ENCODE peak calls at places on chromosome 20, in nine cellular contexts. C is endothelial cell, F is fibroblast of lung, S is fibroblast of pulmonary artery, H is HFF-Myc, N is Peyer's patch, V is omental fat pad, Z is choroid plexus epithelial cell, U is pancreas. A is an unnamed sample.

GRCh38 chr20:50333856-50334255 is 143.2 kb downstream of the CEBPB start:
- DNase-seq in C (no peak), F (peak; percentile 96), S (peak; percentile 64), H (no peak), N (no peak), V (no peak), Z (peak; percentile 86), U (no peak), A (no peak)

GRCh38 chr20:45971425-45971674 is 653 bp downstream of the ZNF335 start:
- DNase-seq in C (no peak), F (no peak), S (no peak), H (no peak), N (no peak), V (no peak), Z (no peak), U (no peak), A (no peak)

GRCh38 chr20:41249371-41249770 is 68.2 kb downstream of the ZHX3 start:
- DNase-seq in C (no peak), F (peak; percentile 88), S (peak; percentile 94), H (peak; percentile 52), N (peak; percentile 66), V (no peak), Z (peak; percentile 96), U (no peak), A (no peak)

GRCh38 chr20:44496976-44497375 is 21.3 kb downstream of the TTPAL start:
- DNase-seq in C (no peak), F (peak; percentile 61), S (peak; percentile 69), H (no peak), N (no peak), V (no peak), Z (peak; percentile 87), U (no peak), A (no peak)

GRCh38 chr20:46365483-46366215 is 40.8 kb downstream of the ELMO2 start:
- DNase-seq in C (no peak), F (no peak), S (no peak), H (no peak), N (peak; percentile 38), V (no peak), Z (no peak), U (no peak), A (peak; percentile 37)

GRCh38 chr20:61756446-61756845 is 309.2 kb downstream of the TAF4 start:
- DNase-seq in C (no peak), F (no peak), S (no peak), H (no peak), N (no peak), V (no peak), Z (no peak), U (no peak), A (peak; percentile 11)

GRCh38 chr20:9995514-9996272 is 39.1 kb upstream of the ANKEF1 start:
- DNase-seq in C (no peak), F (no peak), S (no peak), H (no peak), N (no peak), V (no peak), Z (no peak), U (no peak), A (no peak)

GRCh38 chr20:36670665-36671357 is 24.8 kb upstream of the SLA2 start:
- DNase-seq in C (no peak), F (no peak), S (no peak), H (no peak), N (no peak), V (no peak), Z (no peak), U (no peak), A (no peak)

GRCh38 chr20:33531047-33531877 is 41.4 kb downstream of the CBFA2T2 start:
- DNase-seq in C (no peak), F (peak; percentile 56), S (peak; percentile 33), H (no peak), N (no peak), V (no peak), Z (peak; percentile 42), U (no peak), A (no peak)

GRCh38 chr20:64146301-64146935 is 17.8 kb upstream of the MYT1 start:
- DNase-seq in C (no peak), F (no peak), S (no peak), H (no peak), N (no peak), V (no peak), Z (no peak), U (no peak), A (no peak)

GRCh38 chr20:31853481-31853880 is 8.1 kb upstream of the FOXS1 start:
- DNase-seq in C (no peak), F (no peak), S (no peak), H (no peak), N (no peak), V (no peak), Z (no peak), U (no peak), A (peak; percentile 35)

GRCh38 chr20:36572701-36573102 is 695 bp upstream of the TGIF2 start:
- DNase-seq in C (peak; percentile 31), F (peak; percentile 22), S (no peak), H (no peak), N (peak; percentile 67), V (no peak), Z (peak; percentile 35), U (no peak), A (peak; percentile 84)

GRCh38 chr20:63230800-63231268 is 4.9 kb upstream of the BIRC7 start:
- DNase-seq in C (peak; percentile 71), F (peak; percentile 68), S (peak; percentile 73), H (no peak), N (peak; percentile 60), V (no peak), Z (peak; percentile 81), U (peak; percentile 87), A (no peak)

GRCh38 chr20:35302421-35303335 is 10.5 kb upstream of the FAM83C start:
- DNase-seq in C (no peak), F (peak; percentile 67), S (no peak), H (no peak), N (no peak), V (no peak), Z (peak; percentile 40), U (no peak), A (no peak)

GRCh38 chr20:54140927-54141566 is 32.7 kb downstream of the CYP24A1 start:
- DNase-seq in C (no peak), F (peak; percentile 33), S (peak; percentile 70), H (no peak), N (no peak), V (no peak), Z (peak; percentile 79), U (no peak), A (no peak)

GRCh38 chr20:33474963-33475362 is 14.9 kb upstream of the CBFA2T2 start:
- DNase-seq in C (no peak), F (no peak), S (no peak), H (no peak), N (no peak), V (no peak), Z (no peak), U (no peak), A (no peak)

GRCh38 chr20:62066339-62066982 is 780 bp upstream of the TAF4 start:
- DNase-seq in C (peak; percentile 67), F (peak; percentile 41), S (peak; percentile 28), H (no peak), N (peak; percentile 71), V (peak; percentile 22), Z (peak; percentile 36), U (peak; percentile 88), A (no peak)

GRCh38 chr20:2741881-2742280 is 49.3 kb downstream of the EBF4 start:
- DNase-seq in C (no peak), F (no peak), S (no peak), H (no peak), N (no peak), V (no peak), Z (no peak), U (no peak), A (no peak)

GRCh38 chr20:380763-381580 is 412 bp downstream of the TRIB3 start:
- DNase-seq in C (peak; percentile 64), F (peak; percentile 75), S (peak; percentile 69), H (no peak), N (peak; percentile 78), V (no peak), Z (peak; percentile 70), U (peak; percentile 85), A (peak; percentile 70)

GRCh38 chr20:44442298-44443070 is 33.2 kb upstream of the TTPAL start:
- DNase-seq in C (no peak), F (no peak), S (no peak), H (no peak), N (peak; percentile 91), V (no peak), Z (no peak), U (no peak), A (no peak)

GRCh38 chr20:48845000-48845399 is 17.2 kb upstream of the PREX1 start:
- DNase-seq in C (no peak), F (peak; percentile 15), S (peak; percentile 63), H (no peak), N (no peak), V (no peak), Z (no peak), U (no peak), A (no peak)

DNA sequence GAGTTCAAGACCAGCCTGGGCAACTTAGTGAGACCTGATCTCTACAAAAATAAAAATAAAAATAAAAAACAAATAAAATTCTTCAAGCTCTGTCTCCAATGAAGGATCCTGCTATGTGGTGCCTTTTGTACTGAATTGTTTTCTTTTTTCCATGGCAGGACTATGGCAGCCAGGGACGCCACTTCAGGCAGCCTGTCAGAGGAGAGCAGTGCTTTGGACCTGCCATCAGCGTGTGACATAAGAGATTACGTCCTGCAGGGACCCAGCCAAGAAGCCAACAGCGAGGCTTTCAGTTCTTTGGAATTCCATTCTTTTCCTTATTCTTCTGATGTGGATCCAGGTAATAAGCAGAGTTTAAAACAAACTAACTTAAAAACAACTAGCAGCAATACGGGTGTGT is 22.5 kb downstream of the SHLD1 start:
- DNase-seq in C (no peak), F (no peak), S (no peak), H (no peak), N (no peak), V (no peak), Z (no peak), U (no peak), A (no peak)
- TF ChIP-seq CTCF in C (no peak), F (no peak), S (no peak), H (no peak), N (no peak), V (no peak), Z (no peak), U (no peak), A (no peak)

GRCh38 chr20:8082025-8082424 is 50.0 kb upstream of the PLCB1 start:
- DNase-seq in C (no peak), F (no peak), S (peak; percentile 48), H (no peak), N (no peak), V (no peak), Z (peak; percentile 64), U (no peak), A (no peak)
- TF ChIP-seq CTCF in C (peak; percentile 50), F (peak; percentile 38), S (peak; percentile 52), H (peak; percentile 55), N (peak; percentile 10), V (no peak), Z (peak; percentile 64), U (no peak), A (peak; percentile 61)

GRCh38 chr20:16864069-16864468 is 115.9 kb downstream of the OTOR start:
- DNase-seq in C (no peak), F (no peak), S (peak; percentile 1), H (no peak), N (no peak), V (no peak), Z (no peak), U (no peak), A (no peak)
- TF ChIP-seq CTCF in C (no peak), F (no peak), S (no peak), H (no peak), N (no peak), V (no peak), Z (no peak), U (no peak), A (no peak)

GRCh38 chr20:8953300-8953699 is 115.6 kb upstream of the PLCB4 start:
- DNase-seq in C (no peak), F (no peak), S (no peak), H (no peak), N (no peak), V (no peak), Z (no peak), U (no peak), A (no peak)
- TF ChIP-seq CTCF in C (no peak), F (no peak), S (no peak), H (no peak), N (no peak), V (no peak), Z (peak; percentile 26), U (no peak), A (no peak)